ENCODE peak calls at places on chromosomes 1 and 21, in four cellular contexts. O is IMR-90, R is endothelial cell of umbilical vein, T is K562. Z is an unnamed sample.

GRCh38 chr1:23796466-23797271 is 3.9 kb downstream of the GALE start:
- DNase-seq in R (no peak), T (no peak), O (no peak), Z (no peak)

GRCh38 chr1:44696789-44697188 is 22.3 kb downstream of the ARMH1 start:
- DNase-seq in O (no peak), T (no peak), R (no peak), Z (no peak)

GRCh38 chr1:17466359-17466758 is 26.9 kb upstream of the RCC2 start:
- DNase-seq in R (no peak), O (no peak), T (no peak), Z (no peak)

GRCh38 chr1:185409763-185410528 is 92.9 kb upstream of the IVNS1ABP start:
- DNase-seq in O (peak; percentile 5), R (no peak), T (no peak), Z (no peak)

GRCh38 chr1:89641781-89642180 is 8.9 kb downstream of the LRRC8C start:
- DNase-seq in T (no peak), R (no peak), O (no peak), Z (no peak)

GRCh38 chr1:202244841-202245261 is 51.3 kb downstream of the LGR6 start:
- DNase-seq in T (no peak), R (no peak), O (no peak), Z (no peak)

GRCh38 chr1:116375165-116375883 is 2.3 kb downstream of the ATP1A1 start:
- DNase-seq in T (peak; percentile 37), R (peak; percentile 51), O (no peak), Z (no peak)

GRCh38 chr1:164560504-164560903 is 1.5 kb downstream of the PBX1 start:
- DNase-seq in O (no peak), T (no peak), R (no peak), Z (no peak)

GRCh38 chr21:46617267-46618051 is 12.6 kb upstream of the S100B start:
- DNase-seq in R (peak; percentile 50), T (no peak), O (peak; percentile 60), Z (no peak)

GRCh38 chr1:9549955-9550546 is 10.8 kb downstream of the SLC25A33 start:
- DNase-seq in O (no peak), R (no peak), T (no peak), Z (no peak)

GRCh38 chr1:156052862-156053769 is 482 bp downstream of the UBQLN4 start:
- DNase-seq in R (peak; percentile 76), O (peak; percentile 69), T (peak; percentile 82), Z (no peak)

GRCh38 chr1:221174598-221174997 is 295.4 kb downstream of the HLX start:
- DNase-seq in R (no peak), T (peak; percentile 17), O (no peak), Z (no peak)

GRCh38 chr1:151680812-151681211 is 35.8 kb downstream of the CELF3 start:
- DNase-seq in T (no peak), R (peak; percentile 88), O (peak; percentile 89), Z (peak; percentile 15)

GRCh38 chr1:237032029-237032428 is 10.0 kb upstream of the RYR2 start:
- DNase-seq in O (no peak), R (no peak), T (no peak), Z (no peak)

GRCh38 chr1:958823-959729 is at the start of gene NOC2L:
- DNase-seq in R (peak; percentile 82), O (peak; percentile 79), T (peak; percentile 96), Z (no peak)

GRCh38 chr1:212605441-212605976 is 3.1 kb upstream of the ATF3 start:
- DNase-seq in O (no peak), T (no peak), R (peak; percentile 19), Z (no peak)

GRCh38 chr1:23483327-23484252 is at the start of gene ASAP3:
- DNase-seq in T (peak; percentile 36), R (peak; percentile 28), O (peak; percentile 41), Z (no peak)

GRCh38 chr1:226650236-226650841 is 88.7 kb downstream of the ITPKB start:
- DNase-seq in R (peak; percentile 89), T (peak; percentile 47), O (no peak), Z (no peak)

GRCh38 chr1:98940069-98940468 is 64.6 kb downstream of the PLPPR5 start:
- DNase-seq in T (no peak), R (no peak), O (no peak), Z (no peak)

GRCh38 chr1:3393024-3393986 is 61.2 kb upstream of the ARHGEF16 start:
- DNase-seq in T (no peak), O (peak; percentile 12), R (no peak), Z (no peak)

GRCh38 chr1:95013948-95014574 is 58.7 kb downstream of the ALG14 start:
- DNase-seq in T (no peak), O (no peak), R (peak; percentile 86), Z (no peak)

GRCh38 chr21:46110499-46111192 is 12.7 kb downstream of the COL6A2 start:
- DNase-seq in R (no peak), O (no peak), T (no peak), Z (no peak)

GRCh38 chr1:85578321-85579295 is 2.0 kb upstream of the CCN1 start:
- DNase-seq in R (peak; percentile 92), O (peak; percentile 98), T (no peak), Z (no peak)

GRCh38 chr1:109897244-109897955 is 13.2 kb upstream of the CSF1 start:
- DNase-seq in R (no peak), T (no peak), O (no peak), Z (no peak)

GRCh38 chr1:24107462-24108225 is 4.3 kb downstream of the MYOM3 start:
- DNase-seq in O (peak; percentile 69), T (no peak), R (peak; percentile 24), Z (no peak)

GRCh38 chr1:119871881-119872280 is 24.4 kb downstream of the ADAM30 start:
- DNase-seq in T (no peak), R (no peak), O (peak; percentile 63), Z (no peak)

GRCh38 chr1:68255301-68255700 is 23.0 kb upstream of the WLS start:
- DNase-seq in O (no peak), T (no peak), R (no peak), Z (no peak)

GRCh38 chr1:46278807-46279206 is 24.6 kb downstream of the LRRC41 start:
- DNase-seq in T (no peak), O (peak; percentile 35), R (no peak), Z (no peak)

GRCh38 chr21:35026153-35026499 is 23.0 kb downstream of the RUNX1 start:
- DNase-seq in O (no peak), R (no peak), T (no peak), Z (no peak)

DNA sequence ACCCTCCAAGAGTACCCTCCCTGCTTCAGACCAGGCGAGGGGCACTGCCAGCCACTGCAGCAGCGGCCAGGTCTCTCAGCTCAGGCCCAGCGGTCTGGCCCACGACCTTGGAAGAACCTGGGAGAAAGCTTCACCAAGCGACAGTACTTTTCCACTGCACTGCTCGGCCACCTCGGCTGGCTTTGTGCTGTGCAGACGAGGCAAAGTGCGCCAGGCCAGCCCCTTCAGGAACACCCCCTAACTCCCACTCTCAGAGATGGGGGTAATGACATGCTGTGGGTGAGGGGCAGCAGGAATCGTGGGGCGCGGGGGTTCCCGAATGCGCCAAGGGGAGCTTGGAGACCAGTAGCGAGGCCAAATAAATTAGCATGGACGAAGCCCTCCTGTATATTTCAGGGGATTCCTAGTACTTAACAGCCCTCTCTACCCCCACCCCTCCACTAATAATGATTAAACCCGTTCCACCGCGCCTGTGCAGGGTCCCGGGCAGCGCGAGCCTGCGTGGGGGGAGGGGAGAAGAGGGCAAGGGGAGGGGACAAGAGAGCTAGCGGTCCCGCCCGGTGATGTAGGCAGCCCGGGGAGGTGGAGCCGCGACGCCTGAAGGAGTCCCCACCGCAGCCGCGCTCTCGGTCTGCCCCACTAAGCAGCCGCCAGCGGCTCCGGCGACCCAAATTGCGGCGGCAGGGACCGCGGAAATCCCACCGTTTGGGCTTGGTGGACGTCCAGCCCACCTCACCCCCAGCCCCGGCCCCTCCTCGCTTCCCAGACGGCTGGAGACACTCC is at the start of gene FAM43B:
- DNase-seq in R (peak; percentile 16), T (peak; percentile 44), O (no peak), Z (no peak)
- H3K4me3 ChIP-seq in R (no peak within 1 kb of the TSS), T (no peak within 1 kb of the TSS), O (no peak within 1 kb of the TSS), Z (no peak within 1 kb of the TSS)

DNA sequence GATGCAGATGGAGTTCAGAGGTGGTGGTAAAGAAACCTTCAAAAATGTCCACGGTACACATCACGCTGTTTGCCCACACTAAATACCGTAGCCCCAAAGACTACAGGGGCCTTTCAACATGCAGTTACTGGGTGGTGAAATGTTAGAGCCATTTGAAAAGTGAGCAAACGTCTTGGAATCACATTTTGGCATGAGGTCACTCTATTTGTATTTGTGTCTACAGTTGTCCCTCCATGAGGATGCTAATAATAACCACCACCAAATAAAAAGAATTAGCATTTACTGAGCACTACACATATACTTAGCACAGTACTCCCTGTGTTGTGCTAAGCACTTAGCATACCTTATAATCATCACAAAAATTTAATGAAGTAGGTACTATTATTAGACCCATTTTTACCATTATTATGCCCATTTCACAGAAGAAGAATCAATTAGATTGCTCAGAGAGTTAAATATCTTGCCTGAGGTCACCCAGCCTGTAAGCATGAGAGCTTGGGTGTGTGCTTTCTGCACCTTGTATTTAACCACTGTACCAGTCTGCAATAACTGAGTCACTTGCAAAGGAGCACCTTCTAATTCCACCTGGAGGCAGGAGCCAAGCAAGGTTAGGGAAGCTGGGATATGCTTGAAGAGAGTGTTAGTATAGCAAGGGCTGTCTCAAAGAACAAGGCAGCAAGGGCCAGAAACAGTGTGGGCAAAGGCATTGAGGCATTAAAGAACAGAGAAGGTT is 57.4 kb downstream of the DNTTIP2 start:
- DNase-seq in T (no peak), R (no peak), O (no peak), Z (no peak)
- H3K9me1 ChIP-seq in T (no peaks in the 10 kb centered on the region), R (no peaks in the 10 kb centered on the region), O (peaks cover 4% of the 10 kb centered on the region), Z (no peaks in the 10 kb centered on the region)

GRCh38 chr1:12597792-12598191 is 20.2 kb downstream of the DHRS3 start:
- DNase-seq in T (no peak), R (no peak), O (no peak), Z (no peak)

GRCh38 chr1:12594490-12594889 is 23.5 kb downstream of the DHRS3 start:
- DNase-seq in O (no peak), T (no peak), R (no peak), Z (no peak)

GRCh38 chr1:12595839-12596821 is 21.9 kb downstream of the DHRS3 start:
- DNase-seq in O (peak; percentile 98), R (peak; percentile 96), T (no peak), Z (no peak)

GRCh38 chr1:12593621-12594066 is 24.4 kb downstream of the DHRS3 start:
- DNase-seq in R (no peak), T (no peak), O (peak; percentile 59), Z (no peak)

DNA sequence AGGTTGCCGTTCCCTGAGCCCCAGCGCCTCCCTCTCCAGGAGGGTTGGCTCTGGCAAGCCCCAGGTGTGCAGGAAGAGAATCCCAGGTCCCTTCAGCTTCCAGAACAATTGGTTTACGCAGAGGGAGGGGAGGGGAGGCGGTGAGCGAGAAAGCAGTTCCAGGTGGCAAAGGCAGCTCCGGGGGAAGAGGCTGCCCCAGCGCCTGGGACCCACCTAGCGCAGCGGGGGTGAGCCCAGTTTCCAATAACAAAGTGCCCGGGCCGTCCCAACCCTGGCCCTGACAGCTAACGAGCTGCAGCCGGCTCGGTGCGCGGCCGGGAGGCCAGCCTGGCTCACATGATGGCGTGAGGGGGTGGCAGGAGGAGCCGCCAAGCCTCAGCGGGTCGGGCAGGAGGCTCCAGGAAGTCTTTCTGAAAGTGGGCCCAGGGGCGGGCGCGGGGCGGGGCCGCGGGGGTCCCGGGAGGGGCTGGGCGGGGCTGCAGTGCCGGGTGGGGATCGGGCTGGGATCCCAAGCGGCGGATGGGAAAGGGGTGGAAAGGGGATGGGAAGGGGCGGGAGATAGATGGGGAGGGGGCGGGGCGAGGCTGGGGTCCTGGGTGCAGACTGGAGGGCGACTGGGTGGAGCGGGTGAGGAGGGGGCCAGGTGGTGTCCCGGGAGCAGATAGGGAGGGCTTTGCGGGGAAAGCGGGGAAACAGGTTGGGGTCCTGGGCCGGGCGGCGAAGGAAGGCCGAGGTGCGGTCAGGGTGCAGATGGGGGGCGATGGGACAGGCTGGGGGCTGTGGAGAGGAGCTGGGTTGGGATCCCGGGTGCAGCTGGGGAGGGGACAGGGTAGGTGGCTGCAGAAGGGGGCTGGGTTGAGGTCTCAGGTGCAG is 22.8 kb downstream of the DHRS3 start:
- DNase-seq in R (peak; percentile 41), T (no peak), O (peak; percentile 59), Z (no peak)
- H3K4me3 ChIP-seq in R (no peak overlapping the region), T (no peak overlapping the region), O (no peak overlapping the region), Z (no peak overlapping the region)

GRCh38 chr1:43288058-43288784 is 2.8 kb upstream of the C1orf210 start:
- DNase-seq in O (no peak), T (no peak), R (no peak), Z (no peak)
- H3K9me1 ChIP-seq in O (no peaks in the 10 kb centered on the region), T (peaks cover 3% of the 10 kb centered on the region), R (no peaks in the 10 kb centered on the region), Z (no peaks in the 10 kb centered on the region)

Z was measured in keratinocyte.